ENCODE peak calls at places on chromosomes 2 and 18, in four cellular contexts. One of them, this sample, is unnamed.
A peak's percentile ranks its signal among the peaks of the same experiment; 100 is the strongest.

GRCh38 chr2:119659601-119660342 is 19.2 kb upstream of the TMEM177 start:
- DNase-seq in Peyer's patch: no peak
- DNase-seq in right atrium auricular region: no peak
- DNase-seq in esophagus squamous epithelium: no peak
- DNase-seq in this sample: peak; percentile 60

GRCh38 chr2:236856856-236857616 is 228.7 kb upstream of the COPS8 start:
- DNase-seq in Peyer's patch: no peak
- DNase-seq in right atrium auricular region: no peak
- DNase-seq in esophagus squamous epithelium: no peak
- DNase-seq in this sample: no peak

GRCh38 chr2:132909427-132909826 is 239.4 kb upstream of the LYPD1 start:
- DNase-seq in Peyer's patch: no peak
- DNase-seq in right atrium auricular region: no peak
- DNase-seq in esophagus squamous epithelium: no peak
- DNase-seq in this sample: no peak

GRCh38 chr2:193251909-193252308 is 1057.2 kb upstream of the TMEFF2 start:
- DNase-seq in Peyer's patch: no peak
- DNase-seq in right atrium auricular region: no peak
- DNase-seq in esophagus squamous epithelium: no peak
- DNase-seq in this sample: no peak

GRCh38 chr2:136305517-136306192 is 187.7 kb upstream of the CXCR4 start:
- DNase-seq in Peyer's patch: no peak
- DNase-seq in right atrium auricular region: no peak
- DNase-seq in esophagus squamous epithelium: no peak
- DNase-seq in this sample: no peak

GRCh38 chr2:207939342-207940108 is 85.8 kb downstream of the PLEKHM3 start:
- DNase-seq in Peyer's patch: peak; percentile 59
- DNase-seq in right atrium auricular region: no peak
- DNase-seq in esophagus squamous epithelium: no peak
- DNase-seq in this sample: no peak

GRCh38 chr2:88690591-88691338 is 708 bp upstream of the RPIA start:
- DNase-seq in Peyer's patch: no peak
- DNase-seq in right atrium auricular region: no peak
- DNase-seq in esophagus squamous epithelium: no peak
- DNase-seq in this sample: peak; percentile 26

GRCh38 chr2:186477782-186478181 is 8.3 kb upstream of the ZC3H15 start:
- DNase-seq in Peyer's patch: no peak
- DNase-seq in right atrium auricular region: no peak
- DNase-seq in esophagus squamous epithelium: no peak
- DNase-seq in this sample: no peak

GRCh38 chr2:7844414-7844961 is 837.4 kb upstream of the ID2 start:
- DNase-seq in Peyer's patch: no peak
- DNase-seq in right atrium auricular region: no peak
- DNase-seq in esophagus squamous epithelium: no peak
- DNase-seq in this sample: no peak

GRCh38 chr18:11948852-11949523 is 32.3 kb upstream of the IMPA2 start:
- DNase-seq in Peyer's patch: no peak
- DNase-seq in right atrium auricular region: no peak
- DNase-seq in esophagus squamous epithelium: no peak
- DNase-seq in this sample: no peak

GRCh38 chr18:11310476-11311086 is 161.2 kb upstream of the PIEZO2 start:
- DNase-seq in Peyer's patch: no peak
- DNase-seq in right atrium auricular region: no peak
- DNase-seq in esophagus squamous epithelium: no peak
- DNase-seq in this sample: peak; percentile 79

GRCh38 chr2:231415029-231415428 is 19.5 kb downstream of the B3GNT7 start:
- DNase-seq in Peyer's patch: no peak
- DNase-seq in right atrium auricular region: no peak
- DNase-seq in esophagus squamous epithelium: no peak
- DNase-seq in this sample: peak; percentile 51

GRCh38 chr2:212330263-212330662 is 208.3 kb downstream of the ERBB4 start:
- DNase-seq in Peyer's patch: no peak
- DNase-seq in right atrium auricular region: no peak
- DNase-seq in esophagus squamous epithelium: no peak
- DNase-seq in this sample: peak; percentile 53

GRCh38 chr2:151239624-151240023 is 22.0 kb downstream of the RBM43 start:
- DNase-seq in Peyer's patch: no peak
- DNase-seq in right atrium auricular region: no peak
- DNase-seq in esophagus squamous epithelium: no peak
- DNase-seq in this sample: no peak

GRCh38 chr18:67417864-67418523 is 98.5 kb downstream of the DSEL start:
- DNase-seq in Peyer's patch: no peak
- DNase-seq in right atrium auricular region: no peak
- DNase-seq in esophagus squamous epithelium: no peak
- DNase-seq in this sample: peak; percentile 21

GRCh38 chr18:8056723-8057122 is 489.6 kb downstream of the PTPRM start:
- DNase-seq in Peyer's patch: no peak
- DNase-seq in right atrium auricular region: no peak
- DNase-seq in esophagus squamous epithelium: no peak
- DNase-seq in this sample: no peak

GRCh38 chr2:126579868-126580267 is 76.1 kb upstream of the GYPC start:
- DNase-seq in Peyer's patch: no peak
- DNase-seq in right atrium auricular region: no peak
- DNase-seq in esophagus squamous epithelium: no peak
- DNase-seq in this sample: no peak

GRCh38 chr2:122433123-122433754 is 677.8 kb downstream of the TSN start:
- DNase-seq in Peyer's patch: no peak
- DNase-seq in right atrium auricular region: no peak
- DNase-seq in esophagus squamous epithelium: no peak
- DNase-seq in this sample: no peak

GRCh38 chr2:20618886-20619521 is 31.9 kb downstream of the HS1BP3 start:
- DNase-seq in Peyer's patch: peak; percentile 43
- DNase-seq in right atrium auricular region: no peak
- DNase-seq in esophagus squamous epithelium: no peak
- DNase-seq in this sample: no peak
- H3K4me1 ChIP-seq in Peyer's patch: peaks cover 47% of the 10 kb centered on the region
- H3K4me1 ChIP-seq in right atrium auricular region: peaks cover 93% of the 10 kb centered on the region
- H3K4me1 ChIP-seq in esophagus squamous epithelium: peaks cover 50% of the 10 kb centered on the region
- H3K4me1 ChIP-seq in this sample: peaks cover 41% of the 10 kb centered on the region

GRCh38 chr2:240570531-240571313 is 2.4 kb downstream of the RNPEPL1 start:
- DNase-seq in Peyer's patch: peak; percentile 43
- DNase-seq in right atrium auricular region: no peak
- DNase-seq in esophagus squamous epithelium: no peak
- DNase-seq in this sample: no peak

GRCh38 chr2:240568678-240569522 is 616 bp downstream of the RNPEPL1 start:
- DNase-seq in Peyer's patch: peak; percentile 81
- DNase-seq in right atrium auricular region: no peak
- DNase-seq in esophagus squamous epithelium: no peak
- DNase-seq in this sample: peak; percentile 66

GRCh38 chr2:240567872-240568677 is at the start of gene RNPEPL1:
- DNase-seq in Peyer's patch: peak; percentile 80
- DNase-seq in right atrium auricular region: no peak
- DNase-seq in esophagus squamous epithelium: no peak
- DNase-seq in this sample: peak; percentile 35

GRCh38 chr2:240569998-240570530 is 1.8 kb downstream of the RNPEPL1 start:
- DNase-seq in Peyer's patch: peak; percentile 40
- DNase-seq in right atrium auricular region: no peak
- DNase-seq in esophagus squamous epithelium: no peak
- DNase-seq in this sample: no peak

GRCh38 chr2:240569523-240569997 is 1.3 kb downstream of the RNPEPL1 start:
- DNase-seq in Peyer's patch: peak; percentile 50
- DNase-seq in right atrium auricular region: no peak
- DNase-seq in esophagus squamous epithelium: no peak
- DNase-seq in this sample: no peak
- H3K4me1 ChIP-seq in Peyer's patch: peaks cover 49% of the 10 kb centered on the region
- H3K4me1 ChIP-seq in right atrium auricular region: peaks cover 55% of the 10 kb centered on the region
- H3K4me1 ChIP-seq in esophagus squamous epithelium: peaks cover 51% of the 10 kb centered on the region
- H3K4me1 ChIP-seq in this sample: peaks cover 35% of the 10 kb centered on the region

DNA sequence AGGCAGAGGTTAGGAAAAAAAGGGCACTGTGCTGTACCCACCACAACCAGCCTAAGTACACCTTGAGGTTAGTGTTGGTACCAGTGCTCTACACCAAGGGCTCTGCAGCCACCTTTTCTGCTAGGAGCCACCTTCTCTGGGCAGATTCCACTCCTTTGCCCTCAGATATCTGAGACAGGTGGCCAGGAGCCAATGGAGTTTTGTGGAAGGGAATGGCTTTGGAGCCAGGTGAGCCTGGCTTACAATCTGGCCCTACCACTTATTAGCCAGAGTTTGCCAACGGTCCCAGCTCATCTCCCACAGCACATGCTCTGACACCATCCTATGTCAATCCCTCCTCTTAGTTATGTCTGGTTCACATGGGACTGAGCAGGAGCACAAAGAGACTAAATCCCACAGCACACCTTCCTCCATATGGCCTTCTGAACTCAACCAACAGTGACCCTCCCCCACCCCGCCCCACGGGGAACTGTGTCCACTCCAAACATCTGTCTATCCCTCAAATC is 77.5 kb downstream of the CLHC1 start:
- DNase-seq in Peyer's patch: no peak
- DNase-seq in right atrium auricular region: no peak
- DNase-seq in esophagus squamous epithelium: no peak
- DNase-seq in this sample: no peak
- H3K4me1 ChIP-seq in Peyer's patch: peaks cover 61% of the 10 kb centered on the region
- H3K4me1 ChIP-seq in right atrium auricular region: peaks cover 49% of the 10 kb centered on the region
- H3K4me1 ChIP-seq in esophagus squamous epithelium: peaks cover 63% of the 10 kb centered on the region
- H3K4me1 ChIP-seq in this sample: peaks cover 4% of the 10 kb centered on the region

GRCh38 chr2:66700181-66700686 is 265.3 kb downstream of the MEIS1 start:
- DNase-seq in Peyer's patch: no peak
- DNase-seq in right atrium auricular region: no peak
- DNase-seq in esophagus squamous epithelium: no peak
- DNase-seq in this sample: no peak

GRCh38 chr2:66701656-66702055 is 266.7 kb downstream of the MEIS1 start:
- DNase-seq in Peyer's patch: no peak
- DNase-seq in right atrium auricular region: no peak
- DNase-seq in esophagus squamous epithelium: no peak
- DNase-seq in this sample: no peak

GRCh38 chr2:66701251-66701650 is 266.3 kb downstream of the MEIS1 start:
- DNase-seq in Peyer's patch: no peak
- DNase-seq in right atrium auricular region: no peak
- DNase-seq in esophagus squamous epithelium: no peak
- DNase-seq in this sample: no peak

GRCh38 chr2:66698879-66699278 is 264.0 kb downstream of the MEIS1 start:
- DNase-seq in Peyer's patch: no peak
- DNase-seq in right atrium auricular region: no peak
- DNase-seq in esophagus squamous epithelium: no peak
- DNase-seq in this sample: no peak

GRCh38 chr2:66699481-66700180 is 264.7 kb downstream of the MEIS1 start:
- DNase-seq in Peyer's patch: no peak
- DNase-seq in right atrium auricular region: no peak
- DNase-seq in esophagus squamous epithelium: no peak
- DNase-seq in this sample: no peak
- H3K4me1 ChIP-seq in Peyer's patch: peaks cover 4% of the 10 kb centered on the region
- H3K4me1 ChIP-seq in right atrium auricular region: no peaks in the 10 kb centered on the region
- H3K4me1 ChIP-seq in esophagus squamous epithelium: no peaks in the 10 kb centered on the region
- H3K4me1 ChIP-seq in this sample: peaks cover 12% of the 10 kb centered on the region

GRCh38 chr2:218319813-218320360 is 27.6 kb upstream of the TMBIM1 start:
- DNase-seq in Peyer's patch: no peak
- DNase-seq in right atrium auricular region: no peak
- DNase-seq in esophagus squamous epithelium: no peak
- DNase-seq in this sample: no peak
- H3K4me1 ChIP-seq in Peyer's patch: peaks cover 28% of the 10 kb centered on the region
- H3K4me1 ChIP-seq in right atrium auricular region: peaks cover 23% of the 10 kb centered on the region
- H3K4me1 ChIP-seq in esophagus squamous epithelium: peaks cover 17% of the 10 kb centered on the region
- H3K4me1 ChIP-seq in this sample: peaks cover 22% of the 10 kb centered on the region

GRCh38 chr2:222915092-222915957 is 54.5 kb downstream of the ACSL3 start:
- DNase-seq in Peyer's patch: no peak
- DNase-seq in right atrium auricular region: no peak
- DNase-seq in esophagus squamous epithelium: no peak
- DNase-seq in this sample: no peak
- H3K4me1 ChIP-seq in Peyer's patch: peaks cover 5% of the 10 kb centered on the region
- H3K4me1 ChIP-seq in right atrium auricular region: peaks cover 30% of the 10 kb centered on the region
- H3K4me1 ChIP-seq in esophagus squamous epithelium: no peaks in the 10 kb centered on the region
- H3K4me1 ChIP-seq in this sample: peaks cover 9% of the 10 kb centered on the region

DNA sequence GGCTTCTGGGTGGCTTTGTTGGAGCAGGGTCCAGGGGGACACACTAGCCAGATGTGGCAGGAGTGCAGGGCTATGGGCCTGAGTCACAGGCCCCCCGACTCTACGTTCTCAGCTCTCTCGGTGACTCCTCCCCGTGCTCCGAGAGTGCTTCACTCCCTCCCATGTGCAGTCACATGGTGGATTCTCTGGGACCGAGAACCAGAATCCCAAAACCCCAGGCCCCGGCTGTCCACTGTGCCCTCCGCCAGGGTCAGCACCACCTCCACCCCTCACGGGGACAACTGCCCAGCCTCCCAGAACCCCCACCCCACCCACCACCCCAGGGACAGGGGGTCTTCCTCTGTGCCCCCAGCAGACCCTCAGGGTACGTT is 4.2 kb downstream of the RAMP1 start:
- DNase-seq in Peyer's patch: no peak
- DNase-seq in right atrium auricular region: no peak
- DNase-seq in esophagus squamous epithelium: no peak
- DNase-seq in this sample: no peak
- H3K4me1 ChIP-seq in Peyer's patch: peaks cover 75% of the 10 kb centered on the region
- H3K4me1 ChIP-seq in right atrium auricular region: peaks cover 24% of the 10 kb centered on the region
- H3K4me1 ChIP-seq in esophagus squamous epithelium: peaks cover 5% of the 10 kb centered on the region
- H3K4me1 ChIP-seq in this sample: peaks cover 8% of the 10 kb centered on the region

GRCh38 chr2:205372141-205372540 is 310.2 kb upstream of the NRP2 start:
- DNase-seq in Peyer's patch: no peak
- DNase-seq in right atrium auricular region: no peak
- DNase-seq in esophagus squamous epithelium: no peak
- DNase-seq in this sample: no peak

GRCh38 chr2:205375453-205375852 is 306.8 kb upstream of the NRP2 start:
- DNase-seq in Peyer's patch: no peak
- DNase-seq in right atrium auricular region: no peak
- DNase-seq in esophagus squamous epithelium: no peak
- DNase-seq in this sample: no peak

GRCh38 chr2:205376071-205376470 is 306.2 kb upstream of the NRP2 start:
- DNase-seq in Peyer's patch: no peak
- DNase-seq in right atrium auricular region: no peak
- DNase-seq in esophagus squamous epithelium: no peak
- DNase-seq in this sample: no peak

DNA sequence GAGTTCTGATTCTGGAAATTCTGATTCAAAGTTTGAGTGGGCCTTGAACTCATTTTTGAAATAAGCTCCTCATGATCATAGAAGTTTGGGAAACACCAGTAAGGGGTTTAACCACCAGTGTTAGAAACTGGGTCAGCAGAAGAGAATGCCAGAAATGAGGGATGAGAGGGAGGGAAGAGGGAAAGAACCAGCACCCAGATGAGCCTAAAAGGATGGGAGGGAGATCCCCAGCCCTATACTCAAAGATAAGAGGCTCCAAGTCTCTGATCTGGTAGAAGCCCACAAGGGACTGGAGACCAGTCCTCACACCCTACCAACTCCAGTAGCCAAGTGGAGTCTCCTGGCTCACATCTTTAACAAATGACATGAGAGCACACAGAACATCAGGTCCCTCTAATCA is 305.0 kb upstream of the NRP2 start:
- DNase-seq in Peyer's patch: no peak
- DNase-seq in right atrium auricular region: no peak
- DNase-seq in esophagus squamous epithelium: no peak
- DNase-seq in this sample: no peak
- H3K4me1 ChIP-seq in Peyer's patch: no peaks in the 10 kb centered on the region
- H3K4me1 ChIP-seq in right atrium auricular region: no peaks in the 10 kb centered on the region
- H3K4me1 ChIP-seq in esophagus squamous epithelium: no peaks in the 10 kb centered on the region
- H3K4me1 ChIP-seq in this sample: no peaks in the 10 kb centered on the region

This sample was measured in testis.